ENCODE peak calls at places on chromosomes 2 and 18, in nine cellular contexts. X is fibroblast of lung; Q is stimulated activated naive B cell treated with anti-CD40 and anti-IgM and Interleukin-4, amounts not matched to agents 10 μg/mL and 1 μg/mL and 100 μg/mL, for 72 hours; U is BJ; K is upper lobe of left lung; S is CD4-positive, alpha-beta memory T cell; E is heart right ventricle; L is NCI-H748 treated with DMSO at 0.1 percent for 48 hours; D is fibroblast of the aortic adventitia. V is an unnamed sample.

GRCh38 chr2:18401471-18401870 is 159.0 kb downstream of the RDH14 start:
- DNase-seq in X (no peak), D (no peak), K (no peak), Q (no peak), U (no peak), E (no peak), L (no peak), S (no peak), V (no peak)

GRCh38 chr18:31979714-31980113 is 36.8 kb upstream of the TRAPPC8 start:
- DNase-seq in X (no peak), S (no peak), Q (no peak), E (no peak), D (no peak), U (no peak), K (no peak), L (no peak), V (no peak)

GRCh38 chr2:205574041-205574440 is 108.3 kb upstream of the NRP2 start:
- DNase-seq in K (no peak), X (no peak), L (no peak), D (no peak), S (no peak), E (no peak), Q (no peak), U (no peak), V (no peak)

GRCh38 chr2:61889212-61889956 is 928 bp upstream of the CCT4 start:
- DNase-seq in K (peak; percentile 67), U (no peak), D (no peak), E (peak; percentile 19), X (no peak), Q (no peak), S (no peak), L (no peak), V (no peak)

GRCh38 chr2:204108874-204109295 is 172.3 kb downstream of the ICOS start:
- DNase-seq in D (no peak), K (no peak), S (peak; percentile 4), E (no peak), L (no peak), Q (no peak), U (no peak), X (no peak), V (no peak)

GRCh38 chr2:135175177-135175576 is 123.1 kb downstream of the RAB3GAP1 start:
- DNase-seq in X (no peak), K (no peak), S (no peak), E (no peak), D (no peak), U (no peak), Q (no peak), L (no peak), V (peak; percentile 33)

GRCh38 chr2:43292297-43292696 is 65.9 kb upstream of the ZFP36L2 start:
- DNase-seq in Q (no peak), S (no peak), K (no peak), E (no peak), L (no peak), X (no peak), D (no peak), U (no peak), V (no peak)

GRCh38 chr2:223041527-223042109 is 10.4 kb upstream of the KCNE4 start:
- DNase-seq in Q (no peak), X (peak; percentile 96), E (peak; percentile 70), S (no peak), L (no peak), K (peak; percentile 6), D (peak; percentile 98), U (peak; percentile 94), V (no peak)

GRCh38 chr2:152283392-152283791 is 51.6 kb upstream of the FMNL2 start:
- DNase-seq in D (no peak), Q (no peak), E (no peak), S (no peak), K (no peak), X (no peak), L (no peak), U (no peak), V (no peak)

GRCh38 chr2:28557389-28558119 is 61.7 kb downstream of the PLB1 start:
- DNase-seq in L (no peak), Q (no peak), U (no peak), E (no peak), D (peak; percentile 19), S (no peak), X (no peak), K (no peak), V (no peak)